ENCODE peak calls at places on chromosomes 3 and 15, in six cellular contexts. B, G, Z, W, Q and T are unnamed samples.

GRCh38 chr3:64741344-64741743 is 53.5 kb upstream of the ADAMTS9 start:
- DNase-seq in B (no peak), G (peak), Z (no peak), W (no peak), Q (no peak), T (no peak)

GRCh38 chr3:8895829-8896228 is 67.4 kb downstream of the RAD18 start:
- DNase-seq in B (no peak), G (no peak), Z (no peak), W (no peak), Q (no peak), T (no peak)

GRCh38 chr15:55907797-55908196 is 85.6 kb downstream of the NEDD4 start:
- DNase-seq in B (no peak), G (peak), Z (no peak), W (no peak), Q (no peak), T (peak)

GRCh38 chr3:37138816-37139215 is 35.6 kb downstream of the LRRFIP2 start:
- DNase-seq in B (no peak), G (no peak), Z (no peak), W (no peak), Q (no peak), T (no peak)

GRCh38 chr3:184180165-184180564 is 5.5 kb downstream of the AP2M1 start:
- DNase-seq in B (no peak), G (peak), Z (no peak), W (no peak), Q (no peak), T (no peak)

GRCh38 chr3:151434151-151434890 is 26.5 kb downstream of the IGSF10 start:
- DNase-seq in B (no peak), G (peak), Z (no peak), W (no peak), Q (no peak), T (peak)

GRCh38 chr15:74424901-74425528 is 8.7 kb downstream of the SEMA7A start:
- DNase-seq in B (no peak), G (no peak), Z (no peak), W (no peak), Q (no peak), T (no peak)

GRCh38 chr3:16668776-16669545 is 63.7 kb upstream of the DAZL start:
- DNase-seq in B (peak), G (peak), Z (no peak), W (no peak), Q (no peak), T (no peak)

GRCh38 chr3:16452265-16452664 is 61.2 kb downstream of the RFTN1 start:
- DNase-seq in B (no peak), G (peak), Z (no peak), W (no peak), Q (no peak), T (no peak)

GRCh38 chr15:62989366-62990055 is 53.0 kb upstream of the TPM1 start:
- DNase-seq in B (no peak), G (peak), Z (no peak), W (no peak), Q (no peak), T (no peak)

GRCh38 chr15:95105229-95105628 is 873.9 kb downstream of the MCTP2 start:
- DNase-seq in B (no peak), G (peak), Z (no peak), W (no peak), Q (no peak), T (peak)

GRCh38 chr15:50261979-50262378 is 3.5 kb downstream of the HDC start:
- DNase-seq in B (peak), G (no peak), Z (no peak), W (no peak), Q (peak), T (no peak)

GRCh38 chr15:46312133-46312740 is 677.4 kb downstream of the SQOR start:
- DNase-seq in B (peak), G (peak), Z (peak), W (no peak), Q (peak), T (no peak)

GRCh38 chr3:3259181-3259580 is 79.7 kb upstream of the CRBN start:
- DNase-seq in B (no peak), G (no peak), Z (no peak), W (no peak), Q (no peak), T (no peak)

GRCh38 chr3:73623316-73623715 is 1.4 kb downstream of the PDZRN3 start:
- DNase-seq in B (no peak), G (no peak), Z (no peak), W (no peak), Q (no peak), T (no peak)

GRCh38 chr15:77528968-77529319 is 103.8 kb downstream of the LINGO1 start:
- DNase-seq in B (no peak), G (no peak), Z (no peak), W (peak), Q (no peak), T (no peak)

GRCh38 chr3:185822221-185822956 is 2.5 kb downstream of the IGF2BP2 start:
- DNase-seq in B (peak), G (peak), Z (no peak), W (no peak), Q (no peak), T (no peak)

GRCh38 chr3:19365471-19365870 is 217.2 kb downstream of the KCNH8 start:
- DNase-seq in B (no peak), G (no peak), Z (no peak), W (no peak), Q (no peak), T (no peak)

GRCh38 chr3:113963879-113964278 is 16.1 kb downstream of the ZDHHC23 start:
- DNase-seq in B (no peak), G (no peak), Z (no peak), W (no peak), Q (no peak), T (no peak)

GRCh38 chr3:63192248-63192647 is 85.9 kb upstream of the SYNPR start:
- DNase-seq in B (no peak), G (no peak), Z (no peak), W (no peak), Q (no peak), T (no peak)

GRCh38 chr3:123401836-123402530 is 46.9 kb downstream of the ADCY5 start:
- DNase-seq in B (no peak), G (no peak), Z (no peak), W (peak), Q (no peak), T (no peak)

GRCh38 chr3:122646146-122646988 is 34.3 kb upstream of the PARP14 start:
- DNase-seq in B (no peak), G (no peak), Z (no peak), W (no peak), Q (no peak), T (no peak)

GRCh38 chr15:83324799-83325198 is 40.3 kb upstream of the BNC1 start:
- DNase-seq in B (no peak), G (no peak), Z (no peak), W (no peak), Q (no peak), T (no peak)

GRCh38 chr3:172666181-172666872 is 44.5 kb downstream of the NCEH1 start:
- DNase-seq in B (peak), G (no peak), Z (no peak), W (no peak), Q (no peak), T (no peak)

GRCh38 chr3:46934067-46934466 is 42.5 kb downstream of the CCDC12 start:
- DNase-seq in B (no peak), G (no peak), Z (no peak), W (peak), Q (no peak), T (no peak)

GRCh38 chr3:12353796-12354505 is 65.1 kb downstream of the PPARG start:
- DNase-seq in B (no peak), G (peak), Z (no peak), W (no peak), Q (no peak), T (no peak)

GRCh38 chr3:126436826-126437717 is 38.6 kb downstream of the ZXDC start:
- DNase-seq in B (no peak), G (no peak), Z (no peak), W (peak), Q (no peak), T (no peak)

GRCh38 chr3:179174898-179175297 is 26.7 kb downstream of the PIK3CA start:
- DNase-seq in B (no peak), G (no peak), Z (no peak), W (no peak), Q (no peak), T (no peak)

GRCh38 chr15:75985966-75986365 is 26.3 kb downstream of the NRG4 start:
- DNase-seq in B (no peak), G (no peak), Z (no peak), W (no peak), Q (no peak), T (no peak)

GRCh38 chr3:79587150-79587549 is 180.6 kb downstream of the ROBO1 start:
- DNase-seq in B (no peak), G (no peak), Z (no peak), W (no peak), Q (no peak), T (no peak)

GRCh38 chr15:89686522-89686921 is 4.0 kb downstream of the PEX11A start:
- DNase-seq in B (no peak), G (no peak), Z (no peak), W (no peak), Q (no peak), T (no peak)

GRCh38 chr3:150236683-150237082 is 171.4 kb upstream of the TSC22D2 start:
- DNase-seq in B (no peak), G (peak), Z (no peak), W (no peak), Q (no peak), T (no peak)

GRCh38 chr3:51275096-51275805 is 109.8 kb upstream of the MANF start:
- DNase-seq in B (no peak), G (no peak), Z (no peak), W (no peak), Q (no peak), T (no peak)

GRCh38 chr3:115903843-115904242 is 280.5 kb downstream of the GAP43 start:
- DNase-seq in B (no peak), G (peak), Z (no peak), W (no peak), Q (no peak), T (no peak)

GRCh38 chr15:25682349-25682748 is 180.8 kb downstream of the ATP10A start:
- DNase-seq in B (no peak), G (no peak), Z (no peak), W (no peak), Q (no peak), T (no peak)

GRCh38 chr15:52208306-52208946 is 17.2 kb upstream of the GNB5 start:
- DNase-seq in B (peak), G (peak), Z (peak), W (no peak), Q (peak), T (no peak)

GRCh38 chr15:65940618-65940909 is 71.3 kb downstream of the RAB11A start:
- DNase-seq in B (no peak), G (no peak), Z (no peak), W (no peak), Q (no peak), T (no peak)

GRCh38 chr3:173796865-173797264 is 399.3 kb downstream of the NLGN1 start:
- DNase-seq in B (no peak), G (no peak), Z (no peak), W (no peak), Q (no peak), T (no peak)

GRCh38 chr15:87764461-87765236 is 491.9 kb downstream of the NTRK3 start:
- DNase-seq in B (no peak), G (peak), Z (no peak), W (no peak), Q (no peak), T (peak)

GRCh38 chr15:45645026-45645980 is 10.5 kb downstream of the SQOR start:
- DNase-seq in B (no peak), G (peak), Z (no peak), W (no peak), Q (peak), T (peak)